ENCODE peak calls at places on chromosomes 7 and 10, in nine cellular contexts. Y is left ventricle myocardium inferior; R is CD4-positive, alpha-beta T cell; T is NCI-H510A treated with DMSO at 0.1 percent for 48 hours; N is LoVo; G is H1; C is NCI-H2029; L is mucosa of descending colon; E is activated gamma-delta T cell treated with Interleukin-2 at 50 U/mL for 16 hours. F is an unnamed sample.

GRCh38 chr10:27643296-27643695 is 102.3 kb downstream of the MKX start:
- DNase-seq in Y (no peak), R (no peak), T (no peak), N (no peak), G (no peak), C (no peak), L (no peak), E (no peak), F (no peak)

GRCh38 chr10:1672001-1672781 is 65.1 kb downstream of the ADARB2 start:
- DNase-seq in Y (no peak), R (no peak), T (no peak), N (no peak), G (no peak), C (no peak), L (no peak), E (no peak), F (no peak)

GRCh38 chr10:102421645-102422585 is 1.3 kb downstream of the FBXL15 start:
- DNase-seq in Y (no peak), R (no peak), T (no peak), N (peak; percentile 44), G (no peak), C (no peak), L (peak; percentile 53), E (no peak), F (no peak)

GRCh38 chr10:10942441-10942840 is 75.2 kb upstream of the CELF2 start:
- DNase-seq in Y (no peak), R (no peak), T (no peak), N (no peak), G (no peak), C (no peak), L (no peak), E (no peak), F (no peak)

GRCh38 chr10:69387500-69387899 is 29.2 kb downstream of the TACR2 start:
- DNase-seq in Y (no peak), R (no peak), T (no peak), N (no peak), G (no peak), C (no peak), L (no peak), E (no peak), F (no peak)

GRCh38 chr10:129059977-129060376 is 407.1 kb upstream of the MGMT start:
- DNase-seq in Y (no peak), R (no peak), T (no peak), N (no peak), G (no peak), C (no peak), L (no peak), E (no peak), F (no peak)

GRCh38 chr10:63720072-63720537 is 198.9 kb downstream of the REEP3 start:
- DNase-seq in Y (no peak), R (peak; percentile 32), T (peak; percentile 59), N (peak; percentile 68), G (no peak), C (peak; percentile 31), L (peak; percentile 79), E (peak; percentile 35), F (no peak)

GRCh38 chr10:317219-317868 is 182.1 kb downstream of the ZMYND11 start:
- DNase-seq in Y (peak; percentile 49), R (no peak), T (no peak), N (no peak), G (no peak), C (no peak), L (peak; percentile 23), E (peak; percentile 21), F (no peak)

GRCh38 chr7:69114374-69114773 is 483.9 kb upstream of the AUTS2 start:
- DNase-seq in Y (no peak), R (no peak), T (no peak), N (no peak), G (no peak), C (no peak), L (no peak), E (no peak), F (no peak)

GRCh38 chr7:5041047-5041446 is 4.6 kb upstream of the RBAK start:
- DNase-seq in Y (no peak), R (no peak), T (no peak), N (no peak), G (no peak), C (no peak), L (no peak), E (no peak), F (no peak)

GRCh38 chr7:152522551-152522950 is 86.7 kb upstream of the KMT2C start:
- DNase-seq in Y (peak; percentile 18), R (no peak), T (peak; percentile 9), N (no peak), G (no peak), C (peak; percentile 94), L (no peak), E (no peak), F (no peak)

GRCh38 chr10:49290607-49291006 is 8.4 kb upstream of the C10orf71 start:
- DNase-seq in Y (no peak), R (no peak), T (no peak), N (no peak), G (no peak), C (no peak), L (no peak), E (no peak), F (no peak)

GRCh38 chr10:89392974-89393373 is 551 bp downstream of the IFIT1 start:
- DNase-seq in Y (no peak), R (no peak), T (peak; percentile 6), N (no peak), G (no peak), C (no peak), L (peak; percentile 26), E (no peak), F (no peak)

GRCh38 chr7:155291045-155291530 is 6.6 kb upstream of the INSIG1 start:
- DNase-seq in Y (no peak), R (no peak), T (no peak), N (peak; percentile 81), G (no peak), C (no peak), L (peak; percentile 22), E (no peak), F (no peak)

GRCh38 chr10:98269435-98269912 is 1.5 kb upstream of the LOXL4 start:
- DNase-seq in Y (peak; percentile 85), R (no peak), T (peak; percentile 50), N (peak; percentile 78), G (peak; percentile 17), C (peak; percentile 39), L (no peak), E (no peak), F (no peak)

GRCh38 chr10:12194752-12195271 is 879 bp downstream of the NUDT5 start:
- DNase-seq in Y (peak; percentile 38), R (peak; percentile 12), T (no peak), N (no peak), G (no peak), C (no peak), L (peak; percentile 49), E (peak; percentile 16), F (no peak)

GRCh38 chr10:71312840-71313789 is 5.9 kb upstream of the SLC29A3 start:
- DNase-seq in Y (peak; percentile 58), R (no peak), T (no peak), N (no peak), G (no peak), C (no peak), L (peak; percentile 34), E (no peak), F (no peak)

GRCh38 chr10:24849051-24849450 is 103.4 kb downstream of the PRTFDC1 start:
- DNase-seq in Y (no peak), R (no peak), T (no peak), N (no peak), G (no peak), C (no peak), L (peak; percentile 25), E (no peak), F (no peak)

GRCh38 chr10:124256151-124256550 is 162.6 kb downstream of the OAT start:
- DNase-seq in Y (no peak), R (no peak), T (no peak), N (no peak), G (no peak), C (no peak), L (no peak), E (no peak), F (no peak)

GRCh38 chr10:44393051-44393630 is 8.2 kb upstream of the CXCL12 start:
- DNase-seq in Y (no peak), R (no peak), T (no peak), N (peak; percentile 23), G (no peak), C (no peak), L (peak; percentile 33), E (no peak), F (no peak)

GRCh38 chr10:103545771-103546281 is 52.3 kb downstream of the NEURL1 start:
- DNase-seq in Y (no peak), R (no peak), T (peak; percentile 81), N (no peak), G (no peak), C (peak; percentile 22), L (no peak), E (no peak), F (no peak)

GRCh38 chr7:70695804-70696104 is 436.2 kb upstream of the GALNT17 start:
- DNase-seq in Y (no peak), R (no peak), T (no peak), N (no peak), G (no peak), C (no peak), L (peak; percentile 19), E (no peak), F (no peak)

GRCh38 chr7:47513741-47514241 is 68.1 kb downstream of the TNS3 start:
- DNase-seq in Y (no peak), R (no peak), T (no peak), N (no peak), G (no peak), C (no peak), L (no peak), E (no peak), F (no peak)

GRCh38 chr10:60239228-60239627 is 150.4 kb downstream of the ANK3 start:
- DNase-seq in Y (no peak), R (no peak), T (no peak), N (no peak), G (no peak), C (no peak), L (no peak), E (no peak), F (no peak)

GRCh38 chr10:124002391-124003069 is 90.9 kb downstream of the CHST15 start:
- DNase-seq in Y (no peak), R (no peak), T (no peak), N (no peak), G (no peak), C (no peak), L (no peak), E (no peak), F (no peak)

GRCh38 chr7:111438369-111439289 is 123.7 kb downstream of the IMMP2L start:
- DNase-seq in Y (no peak), R (no peak), T (no peak), N (no peak), G (no peak), C (no peak), L (no peak), E (no peak), F (no peak)

GRCh38 chr10:2120781-2121180 is 383.5 kb upstream of the ADARB2 start:
- DNase-seq in Y (no peak), R (no peak), T (peak; percentile 35), N (no peak), G (no peak), C (no peak), L (no peak), E (no peak), F (no peak)

GRCh38 chr7:2000801-2001321 is 231.9 kb downstream of the MAD1L1 start:
- DNase-seq in Y (peak; percentile 8), R (no peak), T (no peak), N (no peak), G (no peak), C (no peak), L (no peak), E (no peak), F (no peak)

GRCh38 chr7:4470246-4470645 is 211.8 kb upstream of the FOXK1 start:
- DNase-seq in Y (no peak), R (no peak), T (no peak), N (no peak), G (no peak), C (no peak), L (no peak), E (no peak), F (no peak)

GRCh38 chr7:82339958-82340357 is 103.6 kb downstream of the CACNA2D1 start:
- DNase-seq in Y (no peak), R (no peak), T (no peak), N (no peak), G (no peak), C (no peak), L (no peak), E (no peak), F (no peak)

GRCh38 chr7:117127585-117128168 is 174.4 kb downstream of the ST7 start:
- DNase-seq in Y (peak; percentile 21), R (peak; percentile 20), T (peak; percentile 52), N (peak; percentile 71), G (no peak), C (peak; percentile 58), L (peak; percentile 77), E (peak; percentile 45), F (no peak)

F was measured in iPS DF 19.7.